ENCODE peak calls at places on chromosomes 1 and 21, in seven cellular contexts. F is mucosa of descending colon, E is astrocyte of the cerebellum, A is breast epithelium, D is IMR-90, H is brain microvascular endothelial cell, Q is fibroblast of mammary gland. X is an unnamed sample.

GRCh38 chr1:197441990-197442389 is 173.9 kb downstream of the CRB1 start:
- DNase-seq in D (peak; percentile 74), Q (peak; percentile 79), H (peak; percentile 45), F (no peak), A (no peak), E (peak; percentile 59), X (peak; percentile 42)

GRCh38 chr1:1046243-1046642 is 26.3 kb downstream of the AGRN start:
- DNase-seq in A (no peak), E (no peak), H (no peak), F (no peak), Q (no peak), D (no peak), X (no peak)

GRCh38 chr1:117512728-117513321 is 93.0 kb upstream of the TENT5C start:
- DNase-seq in F (no peak), A (no peak), H (no peak), Q (peak; percentile 35), D (peak; percentile 40), E (peak; percentile 20), X (no peak)

GRCh38 chr1:112522621-112523020 is 13.9 kb downstream of the WNT2B start:
- DNase-seq in Q (peak; percentile 93), D (peak; percentile 96), H (peak; percentile 98), F (no peak), E (peak; percentile 97), A (no peak), X (peak; percentile 85)

GRCh38 chr1:11143907-11144306 is 44.2 kb upstream of the EXOSC10 start:
- DNase-seq in E (no peak), D (no peak), F (no peak), Q (no peak), H (no peak), A (no peak), X (no peak)

GRCh38 chr1:75136158-75136815 is 2.1 kb downstream of the LHX8 start:
- DNase-seq in A (no peak), H (no peak), F (no peak), Q (no peak), D (no peak), E (no peak), X (no peak)

GRCh38 chr1:192539450-192540132 is 36.0 kb upstream of the RGS1 start:
- DNase-seq in A (no peak), H (peak; percentile 93), F (no peak), D (peak; percentile 98), Q (peak; percentile 93), E (peak; percentile 99), X (peak; percentile 95)

GRCh38 chr1:201530741-201531521 is 8.0 kb upstream of the NAV1 start:
- DNase-seq in H (peak; percentile 81), D (peak; percentile 83), A (peak; percentile 76), Q (peak; percentile 89), F (peak; percentile 85), E (peak; percentile 68), X (peak; percentile 40)

GRCh38 chr1:36225298-36225899 is 1.2 kb downstream of the THRAP3 start:
- DNase-seq in Q (peak; percentile 28), H (no peak), F (no peak), D (peak; percentile 18), A (no peak), E (no peak), X (no peak)

GRCh38 chr1:112509005-112509659 is 367 bp downstream of the WNT2B start:
- DNase-seq in F (peak; percentile 32), D (no peak), Q (no peak), E (no peak), H (no peak), A (no peak), X (no peak)

GRCh38 chr1:89203166-89203565 is 4.4 kb upstream of the GBP4 start:
- DNase-seq in A (no peak), H (peak; percentile 1), F (no peak), E (no peak), D (no peak), Q (no peak), X (no peak)

GRCh38 chr1:40023379-40023944 is 17.1 kb upstream of the CAP1 start:
- DNase-seq in E (no peak), H (no peak), F (no peak), Q (no peak), D (no peak), A (no peak), X (no peak)

GRCh38 chr1:239912471-239912870 is 179.2 kb upstream of the FMN2 start:
- DNase-seq in F (no peak), A (no peak), H (peak; percentile 16), Q (peak; percentile 79), E (no peak), D (peak; percentile 19), X (no peak)

GRCh38 chr1:164806531-164806930 is 247.5 kb downstream of the PBX1 start:
- DNase-seq in A (no peak), H (no peak), D (no peak), E (no peak), Q (no peak), F (no peak), X (no peak)

GRCh38 chr1:46445773-46446256 is 43.8 kb upstream of the DMBX1 start:
- DNase-seq in D (no peak), A (no peak), F (no peak), E (no peak), H (no peak), Q (no peak), X (no peak)

GRCh38 chr1:50959913-50960844 is at the start of gene FAF1:
- DNase-seq in D (peak; percentile 95), F (peak; percentile 99), A (peak; percentile 97), E (peak; percentile 90), H (peak; percentile 96), Q (peak; percentile 95), X (peak; percentile 61)

GRCh38 chr21:42674351-42674940 is 21.0 kb downstream of the PDE9A start:
- DNase-seq in Q (peak; percentile 39), E (no peak), H (no peak), A (no peak), D (no peak), F (no peak), X (no peak)

GRCh38 chr21:35436899-35437298 is 387.8 kb upstream of the RUNX1 start:
- DNase-seq in H (no peak), Q (no peak), A (no peak), E (no peak), F (no peak), D (no peak), X (no peak)

GRCh38 chr1:63833346-63834065 is 59.7 kb downstream of the ROR1 start:
- DNase-seq in D (no peak), A (no peak), H (no peak), Q (no peak), E (no peak), F (no peak), X (no peak)

GRCh38 chr1:83846138-83846537 is 152.8 kb downstream of the TTLL7 start:
- DNase-seq in H (no peak), D (no peak), A (no peak), Q (no peak), E (no peak), F (no peak), X (no peak)

GRCh38 chr1:243496173-243496553 is 240.3 kb downstream of the SDCCAG8 start:
- DNase-seq in F (no peak), E (no peak), D (no peak), Q (no peak), H (no peak), A (no peak), X (no peak)

GRCh38 chr1:1306661-1307260 is 969 bp downstream of the ACAP3 start:
- DNase-seq in A (no peak), H (no peak), F (no peak), E (no peak), Q (no peak), D (no peak), X (no peak)

GRCh38 chr1:192682335-192682734 is 46.4 kb downstream of the RGS13 start:
- DNase-seq in Q (no peak), F (no peak), H (no peak), E (no peak), A (no peak), D (no peak), X (no peak)

GRCh38 chr21:29377266-29377665 is 78.5 kb downstream of the BACH1 start:
- DNase-seq in E (no peak), Q (no peak), F (no peak), H (no peak), A (no peak), D (no peak), X (no peak)

GRCh38 chr1:109275706-109276345 is 7.1 kb downstream of the PSRC1 start:
- DNase-seq in D (peak; percentile 75), E (peak; percentile 50), F (no peak), H (peak; percentile 55), Q (peak; percentile 37), A (no peak), X (no peak)

GRCh38 chr1:8398086-8398485 is 80.2 kb downstream of the SLC45A1 start:
- DNase-seq in F (no peak), H (no peak), Q (no peak), A (no peak), E (no peak), D (no peak), X (no peak)

GRCh38 chr21:18398843-18399242 is 4.7 kb downstream of the TMPRSS15 start:
- DNase-seq in F (no peak), E (no peak), A (no peak), Q (no peak), D (no peak), H (no peak), X (no peak)

GRCh38 chr1:33007190-33008050 is 29.3 kb downstream of the AK2 start:
- DNase-seq in E (peak; percentile 87), F (peak; percentile 46), H (peak; percentile 95), A (no peak), D (peak; percentile 94), Q (peak; percentile 95), X (peak; percentile 65)
- TF ChIP-seq CTCF in E (peak; percentile 72), F (no peak), H (peak; percentile 84), A (peak; percentile 23), D (peak; percentile 89), Q (peak; percentile 78), X (peak; percentile 75)

DNA sequence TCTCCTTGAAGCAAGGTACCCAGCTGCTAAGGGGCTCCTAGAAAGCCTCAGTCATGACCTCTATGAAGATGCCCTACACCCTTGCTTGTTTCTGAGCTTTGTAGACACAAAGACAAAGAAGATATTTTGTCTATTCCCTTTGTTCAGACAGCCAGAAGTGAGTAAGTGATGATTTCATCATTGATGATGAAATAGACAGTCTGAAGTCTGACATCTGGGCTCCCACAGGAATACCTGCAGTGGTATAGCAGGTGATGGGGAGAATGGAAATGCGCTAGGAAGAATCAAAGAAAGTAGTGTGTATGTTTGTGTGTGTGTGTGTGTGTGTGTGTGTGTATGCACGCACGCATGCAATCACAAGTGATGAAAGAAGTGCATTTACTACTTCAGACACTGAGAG is 82.2 kb upstream of the DPT start:
- DNase-seq in F (no peak), H (no peak), D (no peak), Q (peak; percentile 17), A (no peak), E (no peak), X (no peak)
- H3K4me3 ChIP-seq in F (no peak overlapping the region), H (no peak overlapping the region), D (no peak overlapping the region), Q (no peak overlapping the region), A (no peak overlapping the region), E (no peak overlapping the region), X (no peak overlapping the region)

GRCh38 chr1:5860277-5860676 is 131.9 kb downstream of the NPHP4 start:
- DNase-seq in E (no peak), H (no peak), D (no peak), Q (no peak), F (no peak), A (no peak), X (no peak)
- TF ChIP-seq CTCF in E (no peak), H (no peak), D (no peak), Q (no peak), F (no peak), A (no peak), X (no peak)

DNA sequence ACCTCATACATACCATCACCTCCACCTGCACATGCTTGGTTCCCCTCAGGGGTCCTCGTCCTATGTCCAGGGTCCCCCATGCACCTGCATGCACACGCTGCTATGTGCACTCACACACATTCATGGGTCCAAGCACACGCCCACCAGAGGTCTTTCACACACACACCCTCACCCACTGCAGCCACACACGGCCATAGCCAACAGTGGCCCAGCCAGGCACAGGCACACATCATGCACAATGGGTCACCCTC is 1.2 kb downstream of the SDC3 start:
- DNase-seq in F (no peak), Q (no peak), D (no peak), A (no peak), E (no peak), H (no peak), X (no peak)
- H3K4me3 ChIP-seq in F (no peak overlapping the region), Q (peak overlapping the region; percentile 51), D (peak overlapping the region; percentile 85), A (peak overlapping the region; percentile 51), E (peak overlapping the region; percentile 68), H (peak overlapping the region; percentile 52), X (peak overlapping the region; percentile 66)